ENCODE peak calls at places on chromosomes 7 and 10, in nine cellular contexts. C, X, G, W, I, E, N, B and F are unnamed samples.

GRCh38 chr10:24238527-24239247 is 29.7 kb downstream of the KIAA1217 start:
- DNase-seq in C (peak), X (no peak), G (no peak), W (no peak), I (no peak), E (no peak), N (no peak), B (no peak), F (no peak)

GRCh38 chr7:151000886-151001495 is 10.2 kb downstream of the NOS3 start:
- DNase-seq in C (no peak), X (no peak), G (no peak), W (no peak), I (no peak), E (no peak), N (no peak), B (no peak), F (no peak)

GRCh38 chr10:56763090-56763489 is 402.0 kb upstream of the ZWINT start:
- DNase-seq in C (no peak), X (no peak), G (no peak), W (no peak), I (no peak), E (no peak), N (no peak), B (no peak), F (no peak)

GRCh38 chr7:45625714-45626440 is 51.7 kb downstream of the ADCY1 start:
- DNase-seq in C (no peak), X (no peak), G (no peak), W (no peak), I (no peak), E (no peak), N (no peak), B (no peak), F (no peak)

GRCh38 chr7:163971-164881 is 28.1 kb upstream of the FAM20C start:
- DNase-seq in C (peak), X (no peak), G (no peak), W (no peak), I (no peak), E (no peak), N (no peak), B (no peak), F (no peak)

GRCh38 chr10:78401882-78402367 is 368.3 kb downstream of the RPS24 start:
- DNase-seq in C (no peak), X (no peak), G (no peak), W (no peak), I (no peak), E (no peak), N (no peak), B (no peak), F (no peak)

GRCh38 chr7:2015251-2015871 is 217.4 kb downstream of the MAD1L1 start:
- DNase-seq in C (no peak), X (no peak), G (no peak), W (no peak), I (no peak), E (no peak), N (no peak), B (no peak), F (no peak)

GRCh38 chr10:17617031-17617911 is at the start of gene HACD1:
- DNase-seq in C (peak), X (peak), G (peak), W (peak), I (no peak), E (peak), N (peak), B (peak), F (peak)

GRCh38 chr10:104323085-104323484 is 15.2 kb downstream of the ITPRIP start:
- DNase-seq in C (no peak), X (no peak), G (no peak), W (no peak), I (no peak), E (no peak), N (no peak), B (no peak), F (no peak)

GRCh38 chr7:143884978-143885559 is 16.9 kb downstream of the TCAF1 start:
- DNase-seq in C (peak), X (peak), G (peak), W (peak), I (no peak), E (no peak), N (no peak), B (peak), F (no peak)

GRCh38 chr7:2477447-2478386 is 1.5 kb upstream of the GRIFIN start:
- DNase-seq in C (peak), X (peak), G (peak), W (peak), I (no peak), E (peak), N (peak), B (peak), F (peak)

GRCh38 chr7:137073571-137074325 is 205.3 kb downstream of the CHRM2 start:
- DNase-seq in C (no peak), X (no peak), G (no peak), W (peak), I (no peak), E (no peak), N (no peak), B (peak), F (no peak)

GRCh38 chr7:26856481-26856880 is 7.9 kb downstream of the SKAP2 start:
- DNase-seq in C (no peak), X (no peak), G (no peak), W (peak), I (no peak), E (no peak), N (no peak), B (peak), F (no peak)

GRCh38 chr7:38773430-38773829 is 135.6 kb downstream of the VPS41 start:
- DNase-seq in C (no peak), X (no peak), G (no peak), W (peak), I (peak), E (no peak), N (no peak), B (no peak), F (no peak)